ENCODE peak calls at places on chromosomes 5 and 9, in five cellular contexts. A is HEK293T, X is HepG2, P is NT2/D1, S is GM12878. F is an unnamed sample.

GRCh38 chr9:21336467-21336866 is 1.3 kb upstream of the KLHL9 start:
- DNase-seq in S (no peak), X (peak), P (no peak), A (no peak), F (no peak)

GRCh38 chr9:84045481-84046097 is 65.0 kb downstream of the RMI1 start:
- DNase-seq in X (peak), S (no peak), P (no peak), A (no peak), F (no peak)

GRCh38 chr5:91296691-91297143 is 86.4 kb downstream of the ARRDC3 start:
- DNase-seq in X (no peak), S (no peak), A (no peak), P (no peak), F (no peak)

GRCh38 chr5:18745988-18746615 is 1111.8 kb downstream of the TAF11L14 start:
- DNase-seq in P (no peak), X (peak), S (peak), A (no peak), F (no peak)

GRCh38 chr9:107213561-107214028 is 69.5 kb upstream of the RAD23B start:
- DNase-seq in X (peak), S (peak), A (no peak), P (no peak), F (no peak)

GRCh38 chr5:107118184-107118902 is 552.4 kb downstream of the EFNA5 start:
- DNase-seq in A (no peak), S (no peak), X (no peak), P (no peak), F (peak)

GRCh38 chr9:87812375-87813118 is 70.1 kb upstream of the SPATA31E1 start:
- DNase-seq in X (peak), P (no peak), S (no peak), A (peak), F (no peak)

GRCh38 chr9:98427491-98427890 is 172.0 kb upstream of the TBC1D2 start:
- DNase-seq in P (no peak), A (no peak), S (no peak), X (no peak), F (no peak)

GRCh38 chr5:170522211-170523128 is 18.6 kb downstream of the KCNIP1 start:
- DNase-seq in A (no peak), X (no peak), S (no peak), P (no peak), F (no peak)

GRCh38 chr5:34703767-34704324 is 47.7 kb downstream of the RAI14 start:
- DNase-seq in P (peak), S (no peak), X (no peak), A (no peak), F (no peak)

GRCh38 chr9:3359778-3360177 is 166.0 kb downstream of the RFX3 start:
- DNase-seq in P (no peak), A (no peak), S (no peak), X (no peak), F (no peak)

GRCh38 chr5:98599016-98599415 is 174.4 kb upstream of the RGMB start:
- DNase-seq in S (no peak), A (no peak), X (no peak), P (no peak), F (no peak)

GRCh38 chr9:85900504-85901201 is 40.3 kb upstream of the NAA35 start:
- DNase-seq in P (peak), X (no peak), A (peak), S (no peak), F (peak)

GRCh38 chr5:171675511-171675910 is 110.1 kb upstream of the SMIM23 start:
- DNase-seq in P (no peak), S (no peak), X (no peak), A (no peak), F (no peak)

GRCh38 chr9:101512116-101512515 is 21.5 kb upstream of the RNF20 start:
- DNase-seq in X (no peak), S (no peak), A (no peak), P (no peak), F (no peak)

GRCh38 chr9:89863837-89864236 is 259.0 kb downstream of the GADD45G start:
- DNase-seq in X (no peak), P (no peak), S (no peak), A (no peak), F (no peak)

GRCh38 chr9:136206602-136207333 is 1.8 kb upstream of the LHX3 start:
- DNase-seq in A (no peak), X (no peak), P (no peak), S (no peak), F (no peak)

GRCh38 chr5:142520885-142521284 is 165.0 kb downstream of the FGF1 start:
- DNase-seq in S (no peak), A (no peak), P (peak), X (no peak), F (no peak)

GRCh38 chr5:127293373-127293772 is 2.8 kb downstream of the MEGF10 start:
- DNase-seq in X (no peak), A (no peak), S (no peak), P (no peak), F (no peak)

GRCh38 chr5:127292030-127292735 is 1.6 kb downstream of the MEGF10 start:
- DNase-seq in P (no peak), S (no peak), X (no peak), A (no peak), F (no peak)

GRCh38 chr5:127290946-127291763 is 559 bp downstream of the MEGF10 start:
- DNase-seq in X (no peak), A (no peak), P (no peak), S (no peak), F (no peak)

GRCh38 chr5:127288676-127289075 is 1.9 kb upstream of the MEGF10 start:
- DNase-seq in P (no peak), X (no peak), A (no peak), S (no peak), F (no peak)

GRCh38 chr5:127290019-127290945 is at the start of gene MEGF10:
- DNase-seq in A (peak), S (no peak), P (peak), X (peak), F (peak)
- TF ChIP-seq SUZ12 in A (no peak), S (no peak), P (no peak), X (no peak), F (peak)

GRCh38 chr5:168327019-168327421 is 35.6 kb downstream of the WWC1 start:
- DNase-seq in A (no peak), P (no peak), S (no peak), X (no peak), F (no peak)
- TF ChIP-seq SUZ12 in A (no peak), P (no peak), S (no peak), X (no peak), F (no peak)

GRCh38 chr9:120267929-120268328 is 312.0 kb downstream of the CDK5RAP2 start:
- DNase-seq in P (no peak), X (no peak), S (no peak), A (no peak), F (no peak)
- TF ChIP-seq SUZ12 in P (no peak), X (no peak), S (no peak), A (no peak), F (no peak)

GRCh38 chr5:174798411-174798930 is 74.1 kb downstream of the MSX2 start:
- DNase-seq in P (no peak), A (no peak), X (no peak), S (no peak), F (no peak)
- TF ChIP-seq SUZ12 in P (no peak), A (no peak), X (no peak), S (no peak), F (no peak)

DNA sequence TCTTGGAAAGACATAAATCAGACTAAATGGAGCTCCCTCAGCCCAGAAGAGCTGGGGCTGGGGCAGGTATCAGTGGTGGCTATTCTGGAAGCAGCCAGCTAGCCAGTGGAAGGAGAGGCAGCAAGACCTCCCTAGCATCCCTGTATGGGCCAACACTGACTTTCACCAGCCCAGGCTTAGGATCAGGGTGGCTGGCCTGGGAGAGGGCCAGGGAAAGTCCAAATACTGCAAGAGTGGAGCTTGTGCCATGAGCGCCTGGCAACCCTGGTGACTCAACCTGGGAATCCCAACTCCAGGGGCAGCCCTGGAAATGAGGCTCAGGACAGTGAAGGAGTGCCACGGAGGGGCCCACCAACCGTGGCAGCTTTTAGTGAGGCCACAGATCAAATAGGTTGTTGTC is 7.6 kb upstream of the IRF1 start:
- DNase-seq in S (no peak), X (no peak), P (no peak), A (peak), F (no peak)
- TF ChIP-seq SUZ12 in S (no peak), X (no peak), P (no peak), A (no peak), F (no peak)

DNA sequence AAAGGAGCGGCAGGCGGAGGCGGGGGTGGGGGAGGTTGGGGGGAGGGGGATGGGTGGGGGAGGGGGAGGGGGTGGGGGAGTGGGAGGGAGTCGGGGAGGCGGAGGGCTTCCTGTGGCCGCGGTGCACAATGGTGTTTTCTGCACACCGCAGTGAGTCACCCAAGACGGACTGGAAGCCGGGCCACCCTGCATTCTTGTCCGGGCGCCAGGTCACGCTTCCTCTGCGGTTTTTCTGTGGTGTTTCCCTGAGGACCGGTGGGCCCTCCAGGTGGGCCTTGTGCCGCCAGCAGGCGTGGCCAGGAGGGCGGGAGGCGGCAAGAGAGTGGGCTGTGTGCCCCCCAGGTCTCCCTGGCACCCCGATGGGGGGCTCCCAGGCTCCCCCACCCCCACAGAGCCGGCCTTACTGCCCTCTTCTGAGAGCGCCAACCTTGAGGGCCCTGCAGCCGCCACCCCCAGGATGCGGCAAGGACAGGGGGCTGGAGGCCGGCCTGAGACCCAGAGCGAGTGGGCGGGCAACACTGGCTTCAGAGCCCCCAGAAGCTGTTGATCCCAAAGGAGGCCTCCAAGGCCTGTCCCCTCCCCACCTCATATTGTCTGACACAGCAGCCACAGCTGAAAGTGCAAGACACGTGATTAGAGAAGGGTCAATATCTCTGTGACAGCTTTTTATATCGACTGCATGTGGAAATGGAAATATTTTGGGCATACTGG is 11.1 kb downstream of the EXD3 start:
- DNase-seq in P (no peak), S (peak), A (no peak), X (no peak), F (no peak)
- TF ChIP-seq SUZ12 in P (no peak), S (no peak), A (no peak), X (no peak), F (no peak)

GRCh38 chr5:151319334-151319733 is 15.8 kb upstream of the SLC36A3 start:
- DNase-seq in P (no peak), A (peak), S (no peak), X (no peak), F (no peak)
- TF ChIP-seq SUZ12 in P (no peak), A (no peak), S (no peak), X (no peak), F (no peak)

GRCh38 chr9:95366731-95367325 is 49.3 kb upstream of the FANCC start:
- DNase-seq in S (no peak), A (no peak), P (peak), X (no peak), F (no peak)
- TF ChIP-seq SUZ12 in S (no peak), A (no peak), P (no peak), X (no peak), F (no peak)